ENCODE peak calls at places on chromosomes 13 and 19, in ten cellular contexts. G is hypothalamus; R is central memory CD4-positive, alpha-beta T cell; I is thyroid gland; V is ascending aorta; K is hepatocyte; W is activated CD4-positive, CD25-positive, alpha-beta regulatory T cell; M is activated CD8-positive, alpha-beta memory T cell treated with anti-CD3 and anti-CD28 coated beads, Interleukin-2, amount 50 U/mL, for 48 hours; Y is NCI-H510A; F is heart left ventricle. L is an unnamed sample.

GRCh38 chr19:33507021-33507956 is 14.3 kb downstream of the PEPD start:
- DNase-seq in Y (no peak), I (no peak), F (peak; percentile 41), M (no peak), G (no peak), W (no peak), R (no peak), V (no peak), K (no peak), L (no peak)

GRCh38 chr13:113088691-113089020 is 16.9 kb upstream of the F7 start:
- DNase-seq in M (no peak), W (no peak), Y (no peak), V (no peak), K (no peak), G (no peak), R (no peak), I (no peak), F (peak; percentile 15), L (no peak)

GRCh38 chr19:33402421-33403220 is 29.1 kb downstream of the CEBPG start:
- DNase-seq in G (no peak), F (peak; percentile 26), V (no peak), K (no peak), R (no peak), W (no peak), I (no peak), M (no peak), Y (no peak), L (peak; percentile 28)

GRCh38 chr13:41064493-41064892 is 3.2 kb downstream of the WBP4 start:
- DNase-seq in K (no peak), G (no peak), R (no peak), M (no peak), Y (no peak), F (no peak), W (no peak), V (no peak), I (no peak), L (no peak)

GRCh38 chr13:21047087-21047486 is 14.3 kb downstream of the LATS2 start:
- DNase-seq in R (no peak), V (no peak), I (no peak), W (no peak), M (no peak), Y (no peak), G (no peak), F (no peak), K (no peak), L (no peak)

GRCh38 chr13:111875922-111876321 is 191.0 kb upstream of the SOX1 start:
- DNase-seq in I (no peak), F (no peak), M (peak; percentile 6), R (no peak), G (no peak), V (no peak), Y (no peak), K (no peak), W (no peak), L (no peak)

GRCh38 chr13:23558675-23559536 is 11.3 kb upstream of the TNFRSF19 start:
- DNase-seq in Y (no peak), M (no peak), G (no peak), I (peak; percentile 66), F (peak; percentile 78), K (peak; percentile 51), W (peak; percentile 4), V (no peak), R (no peak), L (peak; percentile 92)

GRCh38 chr13:52051400-52051799 is 26.9 kb downstream of the UTP14C start:
- DNase-seq in W (no peak), M (no peak), G (no peak), R (no peak), Y (no peak), V (no peak), I (no peak), K (no peak), F (no peak), L (no peak)

GRCh38 chr13:52447815-52448552 is 2.5 kb downstream of the VPS36 start:
- DNase-seq in K (no peak), R (no peak), I (no peak), M (no peak), V (no peak), W (no peak), G (no peak), Y (no peak), F (no peak), L (peak; percentile 23)

GRCh38 chr13:74770361-74770760 is 636.2 kb upstream of the KLF12 start:
- DNase-seq in G (no peak), F (no peak), M (no peak), K (no peak), I (no peak), R (no peak), V (no peak), W (no peak), Y (no peak), L (no peak)

GRCh38 chr19:40283414-40284250 is 1.5 kb downstream of the AKT2 start:
- DNase-seq in K (peak; percentile 38), G (no peak), V (no peak), I (no peak), F (no peak), M (no peak), Y (no peak), R (no peak), W (no peak), L (no peak)

GRCh38 chr19:33906578-33907335 is 110.1 kb downstream of the KCTD15 start:
- DNase-seq in G (no peak), K (peak; percentile 28), V (no peak), Y (no peak), M (no peak), F (peak; percentile 31), R (no peak), I (peak; percentile 20), W (no peak), L (no peak)

GRCh38 chr13:101049166-101049850 is 367.0 kb downstream of the NALCN start:
- DNase-seq in G (no peak), I (no peak), V (no peak), K (no peak), M (no peak), R (no peak), W (no peak), F (no peak), Y (no peak), L (no peak)

GRCh38 chr13:109877809-109878208 is 91.4 kb upstream of the IRS2 start:
- DNase-seq in Y (no peak), F (no peak), G (no peak), K (no peak), R (no peak), M (no peak), W (no peak), I (no peak), V (no peak), L (no peak)

GRCh38 chr13:105442941-105443340 is 1092.5 kb downstream of the EFNB2 start:
- DNase-seq in M (no peak), F (no peak), I (no peak), G (no peak), V (no peak), W (no peak), R (no peak), Y (no peak), K (peak; percentile 72), L (no peak)

GRCh38 chr19:50381881-50382729 is 2.0 kb upstream of the POLD1 start:
- DNase-seq in F (no peak), I (no peak), M (no peak), V (no peak), Y (no peak), W (no peak), K (no peak), R (no peak), G (no peak), L (no peak)

GRCh38 chr13:80284290-80284689 is 56.6 kb downstream of the SPRY2 start:
- DNase-seq in F (no peak), G (no peak), W (no peak), M (no peak), R (no peak), Y (no peak), V (no peak), K (no peak), I (no peak), L (no peak)

GRCh38 chr19:46529622-46530451 is 34.2 kb upstream of the PNMA8B start:
- DNase-seq in W (peak; percentile 65), M (peak; percentile 91), G (no peak), R (peak; percentile 66), K (peak; percentile 62), I (peak; percentile 77), V (peak; percentile 48), F (peak; percentile 61), Y (no peak), L (peak; percentile 90)

L was measured in NB4.